ENCODE peak calls at places on chromosomes 11 and 22, in four cellular contexts. One of them, this sample, is unnamed.

GRCh38 chr11:113505046-113505445 is 29.8 kb upstream of the DRD2 start:
- DNase-seq in stromal cell of bone marrow: no peak
- DNase-seq in stimulated activated CD4-positive, alpha-beta T cell treated with anti-CD3 and anti-CD28 coated beads, Interleukin-1b, Interleukin-23, amount 100 ng/mL, for 48 hours: no peak
- DNase-seq in effector memory CD4-positive, alpha-beta T cell: no peak
- DNase-seq in this sample: no peak

GRCh38 chr22:22168190-22168940 is 76.2 kb upstream of the VPREB1 start:
- DNase-seq in effector memory CD4-positive, alpha-beta T cell: no peak
- DNase-seq in stromal cell of bone marrow: peak; percentile 6
- DNase-seq in stimulated activated CD4-positive, alpha-beta T cell treated with anti-CD3 and anti-CD28 coated beads, Interleukin-1b, Interleukin-23, amount 100 ng/mL, for 48 hours: no peak
- DNase-seq in this sample: peak; percentile 20

GRCh38 chr11:134581121-134581626 is 169.1 kb upstream of the B3GAT1 start:
- DNase-seq in stimulated activated CD4-positive, alpha-beta T cell treated with anti-CD3 and anti-CD28 coated beads, Interleukin-1b, Interleukin-23, amount 100 ng/mL, for 48 hours: no peak
- DNase-seq in stromal cell of bone marrow: no peak
- DNase-seq in effector memory CD4-positive, alpha-beta T cell: no peak
- DNase-seq in this sample: no peak

GRCh38 chr22:44360686-44361381 is 48.1 kb upstream of the SHISAL1 start:
- DNase-seq in stromal cell of bone marrow: peak; percentile 82
- DNase-seq in effector memory CD4-positive, alpha-beta T cell: no peak
- DNase-seq in stimulated activated CD4-positive, alpha-beta T cell treated with anti-CD3 and anti-CD28 coated beads, Interleukin-1b, Interleukin-23, amount 100 ng/mL, for 48 hours: no peak
- DNase-seq in this sample: no peak

GRCh38 chr11:30254307-30255298 is 23.8 kb downstream of the FSHB start:
- DNase-seq in stimulated activated CD4-positive, alpha-beta T cell treated with anti-CD3 and anti-CD28 coated beads, Interleukin-1b, Interleukin-23, amount 100 ng/mL, for 48 hours: no peak
- DNase-seq in effector memory CD4-positive, alpha-beta T cell: no peak
- DNase-seq in stromal cell of bone marrow: no peak
- DNase-seq in this sample: no peak

GRCh38 chr11:84722583-84723108 is 904.5 kb downstream of the DLG2 start:
- DNase-seq in effector memory CD4-positive, alpha-beta T cell: no peak
- DNase-seq in stromal cell of bone marrow: no peak
- DNase-seq in stimulated activated CD4-positive, alpha-beta T cell treated with anti-CD3 and anti-CD28 coated beads, Interleukin-1b, Interleukin-23, amount 100 ng/mL, for 48 hours: no peak
- DNase-seq in this sample: no peak

GRCh38 chr11:45922425-45923082 is at the start of gene LARGE2:
- DNase-seq in stromal cell of bone marrow: no peak
- DNase-seq in stimulated activated CD4-positive, alpha-beta T cell treated with anti-CD3 and anti-CD28 coated beads, Interleukin-1b, Interleukin-23, amount 100 ng/mL, for 48 hours: no peak
- DNase-seq in effector memory CD4-positive, alpha-beta T cell: peak; percentile 20
- DNase-seq in this sample: no peak

GRCh38 chr11:119660166-119660720 is 68.8 kb downstream of the NECTIN1 start:
- DNase-seq in stromal cell of bone marrow: no peak
- DNase-seq in stimulated activated CD4-positive, alpha-beta T cell treated with anti-CD3 and anti-CD28 coated beads, Interleukin-1b, Interleukin-23, amount 100 ng/mL, for 48 hours: no peak
- DNase-seq in effector memory CD4-positive, alpha-beta T cell: no peak
- DNase-seq in this sample: no peak

GRCh38 chr11:94150056-94150455 is 21.4 kb downstream of the PANX1 start:
- DNase-seq in stromal cell of bone marrow: no peak
- DNase-seq in effector memory CD4-positive, alpha-beta T cell: no peak
- DNase-seq in stimulated activated CD4-positive, alpha-beta T cell treated with anti-CD3 and anti-CD28 coated beads, Interleukin-1b, Interleukin-23, amount 100 ng/mL, for 48 hours: no peak
- DNase-seq in this sample: no peak

GRCh38 chr11:109708184-109708583 is 286.2 kb downstream of the C11orf87 start:
- DNase-seq in stimulated activated CD4-positive, alpha-beta T cell treated with anti-CD3 and anti-CD28 coated beads, Interleukin-1b, Interleukin-23, amount 100 ng/mL, for 48 hours: no peak
- DNase-seq in effector memory CD4-positive, alpha-beta T cell: no peak
- DNase-seq in stromal cell of bone marrow: no peak
- DNase-seq in this sample: no peak

GRCh38 chr11:111977141-111978027 is 40.2 kb downstream of the DIXDC1 start:
- DNase-seq in effector memory CD4-positive, alpha-beta T cell: no peak
- DNase-seq in stimulated activated CD4-positive, alpha-beta T cell treated with anti-CD3 and anti-CD28 coated beads, Interleukin-1b, Interleukin-23, amount 100 ng/mL, for 48 hours: no peak
- DNase-seq in stromal cell of bone marrow: no peak
- DNase-seq in this sample: peak; percentile 32

GRCh38 chr22:24601217-24602104 is 1.5 kb upstream of the GGT1 start:
- DNase-seq in stimulated activated CD4-positive, alpha-beta T cell treated with anti-CD3 and anti-CD28 coated beads, Interleukin-1b, Interleukin-23, amount 100 ng/mL, for 48 hours: no peak
- DNase-seq in effector memory CD4-positive, alpha-beta T cell: no peak
- DNase-seq in stromal cell of bone marrow: no peak
- DNase-seq in this sample: no peak

GRCh38 chr22:19473578-19473977 is 5.4 kb downstream of the UFD1 start:
- DNase-seq in stromal cell of bone marrow: no peak
- DNase-seq in stimulated activated CD4-positive, alpha-beta T cell treated with anti-CD3 and anti-CD28 coated beads, Interleukin-1b, Interleukin-23, amount 100 ng/mL, for 48 hours: no peak
- DNase-seq in effector memory CD4-positive, alpha-beta T cell: no peak
- DNase-seq in this sample: no peak

GRCh38 chr11:12512826-12513395 is 135.5 kb downstream of the PARVA start:
- DNase-seq in stromal cell of bone marrow: no peak
- DNase-seq in effector memory CD4-positive, alpha-beta T cell: no peak
- DNase-seq in stimulated activated CD4-positive, alpha-beta T cell treated with anti-CD3 and anti-CD28 coated beads, Interleukin-1b, Interleukin-23, amount 100 ng/mL, for 48 hours: no peak
- DNase-seq in this sample: no peak

GRCh38 chr11:134664447-134664846 is 252.4 kb upstream of the B3GAT1 start:
- DNase-seq in stromal cell of bone marrow: no peak
- DNase-seq in stimulated activated CD4-positive, alpha-beta T cell treated with anti-CD3 and anti-CD28 coated beads, Interleukin-1b, Interleukin-23, amount 100 ng/mL, for 48 hours: no peak
- DNase-seq in effector memory CD4-positive, alpha-beta T cell: no peak
- DNase-seq in this sample: no peak

GRCh38 chr11:132332521-132332920 is 962.1 kb downstream of the NTM start:
- DNase-seq in effector memory CD4-positive, alpha-beta T cell: no peak
- DNase-seq in stimulated activated CD4-positive, alpha-beta T cell treated with anti-CD3 and anti-CD28 coated beads, Interleukin-1b, Interleukin-23, amount 100 ng/mL, for 48 hours: no peak
- DNase-seq in stromal cell of bone marrow: no peak
- DNase-seq in this sample: no peak

GRCh38 chr11:29019960-29020683 is 911.9 kb downstream of the METTL15 start:
- DNase-seq in stimulated activated CD4-positive, alpha-beta T cell treated with anti-CD3 and anti-CD28 coated beads, Interleukin-1b, Interleukin-23, amount 100 ng/mL, for 48 hours: no peak
- DNase-seq in stromal cell of bone marrow: no peak
- DNase-seq in effector memory CD4-positive, alpha-beta T cell: no peak
- DNase-seq in this sample: no peak

GRCh38 chr11:44763111-44763820 is 36.5 kb downstream of the TSPAN18 start:
- DNase-seq in stromal cell of bone marrow: no peak
- DNase-seq in stimulated activated CD4-positive, alpha-beta T cell treated with anti-CD3 and anti-CD28 coated beads, Interleukin-1b, Interleukin-23, amount 100 ng/mL, for 48 hours: no peak
- DNase-seq in effector memory CD4-positive, alpha-beta T cell: no peak
- DNase-seq in this sample: no peak

GRCh38 chr22:42646569-42647525 is 2.3 kb downstream of the CYB5R3 start:
- DNase-seq in effector memory CD4-positive, alpha-beta T cell: no peak
- DNase-seq in stromal cell of bone marrow: no peak
- DNase-seq in stimulated activated CD4-positive, alpha-beta T cell treated with anti-CD3 and anti-CD28 coated beads, Interleukin-1b, Interleukin-23, amount 100 ng/mL, for 48 hours: no peak
- DNase-seq in this sample: no peak

GRCh38 chr11:110110854-110111253 is 17.7 kb downstream of the ZC3H12C start:
- DNase-seq in effector memory CD4-positive, alpha-beta T cell: no peak
- DNase-seq in stimulated activated CD4-positive, alpha-beta T cell treated with anti-CD3 and anti-CD28 coated beads, Interleukin-1b, Interleukin-23, amount 100 ng/mL, for 48 hours: no peak
- DNase-seq in stromal cell of bone marrow: no peak
- DNase-seq in this sample: no peak

GRCh38 chr11:64007629-64008282 is 21.5 kb downstream of the OTUB1 start:
- DNase-seq in stromal cell of bone marrow: no peak
- DNase-seq in effector memory CD4-positive, alpha-beta T cell: no peak
- DNase-seq in stimulated activated CD4-positive, alpha-beta T cell treated with anti-CD3 and anti-CD28 coated beads, Interleukin-1b, Interleukin-23, amount 100 ng/mL, for 48 hours: no peak
- DNase-seq in this sample: no peak

GRCh38 chr11:10328314-10329090 is 23.6 kb downstream of the ADM start:
- DNase-seq in stimulated activated CD4-positive, alpha-beta T cell treated with anti-CD3 and anti-CD28 coated beads, Interleukin-1b, Interleukin-23, amount 100 ng/mL, for 48 hours: no peak
- DNase-seq in stromal cell of bone marrow: peak; percentile 84
- DNase-seq in effector memory CD4-positive, alpha-beta T cell: no peak
- DNase-seq in this sample: no peak

GRCh38 chr11:113578164-113578455 is 102.9 kb upstream of the DRD2 start:
- DNase-seq in stromal cell of bone marrow: no peak
- DNase-seq in effector memory CD4-positive, alpha-beta T cell: no peak
- DNase-seq in stimulated activated CD4-positive, alpha-beta T cell treated with anti-CD3 and anti-CD28 coated beads, Interleukin-1b, Interleukin-23, amount 100 ng/mL, for 48 hours: no peak
- DNase-seq in this sample: no peak

GRCh38 chr11:56172256-56172835 is 4.1 kb upstream of the OR5J2 start:
- DNase-seq in stimulated activated CD4-positive, alpha-beta T cell treated with anti-CD3 and anti-CD28 coated beads, Interleukin-1b, Interleukin-23, amount 100 ng/mL, for 48 hours: no peak
- DNase-seq in stromal cell of bone marrow: no peak
- DNase-seq in effector memory CD4-positive, alpha-beta T cell: no peak
- DNase-seq in this sample: no peak

GRCh38 chr22:26477341-26477731 is 6.2 kb downstream of the HPS4 start:
- DNase-seq in stromal cell of bone marrow: no peak
- DNase-seq in effector memory CD4-positive, alpha-beta T cell: no peak
- DNase-seq in stimulated activated CD4-positive, alpha-beta T cell treated with anti-CD3 and anti-CD28 coated beads, Interleukin-1b, Interleukin-23, amount 100 ng/mL, for 48 hours: no peak
- DNase-seq in this sample: no peak

GRCh38 chr22:40036591-40037225 is 42.0 kb downstream of the FAM83F start:
- DNase-seq in stimulated activated CD4-positive, alpha-beta T cell treated with anti-CD3 and anti-CD28 coated beads, Interleukin-1b, Interleukin-23, amount 100 ng/mL, for 48 hours: peak; percentile 64
- DNase-seq in stromal cell of bone marrow: peak; percentile 40
- DNase-seq in effector memory CD4-positive, alpha-beta T cell: no peak
- DNase-seq in this sample: peak; percentile 76

GRCh38 chr11:83865636-83866461 is 579.7 kb upstream of the CCDC90B start:
- DNase-seq in effector memory CD4-positive, alpha-beta T cell: no peak
- DNase-seq in stromal cell of bone marrow: peak; percentile 14
- DNase-seq in stimulated activated CD4-positive, alpha-beta T cell treated with anti-CD3 and anti-CD28 coated beads, Interleukin-1b, Interleukin-23, amount 100 ng/mL, for 48 hours: no peak
- DNase-seq in this sample: no peak

GRCh38 chr11:77981346-77981947 is 13.0 kb downstream of the INTS4 start:
- DNase-seq in stromal cell of bone marrow: no peak
- DNase-seq in effector memory CD4-positive, alpha-beta T cell: no peak
- DNase-seq in stimulated activated CD4-positive, alpha-beta T cell treated with anti-CD3 and anti-CD28 coated beads, Interleukin-1b, Interleukin-23, amount 100 ng/mL, for 48 hours: no peak
- DNase-seq in this sample: no peak

GRCh38 chr11:36596880-36597279 is 1.2 kb downstream of the RAG2 start:
- DNase-seq in stimulated activated CD4-positive, alpha-beta T cell treated with anti-CD3 and anti-CD28 coated beads, Interleukin-1b, Interleukin-23, amount 100 ng/mL, for 48 hours: no peak
- DNase-seq in stromal cell of bone marrow: no peak
- DNase-seq in effector memory CD4-positive, alpha-beta T cell: no peak
- DNase-seq in this sample: no peak

GRCh38 chr22:26663374-26663923 is 6.1 kb downstream of the MIAT start:
- DNase-seq in stromal cell of bone marrow: no peak
- DNase-seq in effector memory CD4-positive, alpha-beta T cell: no peak
- DNase-seq in stimulated activated CD4-positive, alpha-beta T cell treated with anti-CD3 and anti-CD28 coated beads, Interleukin-1b, Interleukin-23, amount 100 ng/mL, for 48 hours: no peak
- DNase-seq in this sample: no peak

GRCh38 chr11:95338430-95338991 is 107.5 kb upstream of the SESN3 start:
- DNase-seq in stimulated activated CD4-positive, alpha-beta T cell treated with anti-CD3 and anti-CD28 coated beads, Interleukin-1b, Interleukin-23, amount 100 ng/mL, for 48 hours: no peak
- DNase-seq in stromal cell of bone marrow: peak; percentile 73
- DNase-seq in effector memory CD4-positive, alpha-beta T cell: no peak
- DNase-seq in this sample: no peak

GRCh38 chr11:86205415-86206268 is 38.9 kb upstream of the EED start:
- DNase-seq in stimulated activated CD4-positive, alpha-beta T cell treated with anti-CD3 and anti-CD28 coated beads, Interleukin-1b, Interleukin-23, amount 100 ng/mL, for 48 hours: no peak
- DNase-seq in effector memory CD4-positive, alpha-beta T cell: no peak
- DNase-seq in stromal cell of bone marrow: no peak
- DNase-seq in this sample: no peak

GRCh38 chr11:91880660-91881059 is 344.0 kb upstream of the FAT3 start:
- DNase-seq in stromal cell of bone marrow: no peak
- DNase-seq in stimulated activated CD4-positive, alpha-beta T cell treated with anti-CD3 and anti-CD28 coated beads, Interleukin-1b, Interleukin-23, amount 100 ng/mL, for 48 hours: no peak
- DNase-seq in effector memory CD4-positive, alpha-beta T cell: no peak
- DNase-seq in this sample: no peak

GRCh38 chr11:35823742-35824298 is 120.0 kb upstream of the LDLRAD3 start:
- DNase-seq in effector memory CD4-positive, alpha-beta T cell: no peak
- DNase-seq in stromal cell of bone marrow: no peak
- DNase-seq in stimulated activated CD4-positive, alpha-beta T cell treated with anti-CD3 and anti-CD28 coated beads, Interleukin-1b, Interleukin-23, amount 100 ng/mL, for 48 hours: no peak
- DNase-seq in this sample: no peak